ENCODE peak calls at places on chromosomes 11 and 22, in seven cellular contexts. One of them, this sample, is unnamed.

GRCh38 chr11:77519847-77520246 is 46.0 kb upstream of the PAK1 start:
- DNase-seq in mesenchymal stem cell: no peak
- DNase-seq in H9: peak
- DNase-seq in neuronal stem cell: no peak
- DNase-seq in H1: no peak
- DNase-seq in mesendoderm: no peak
- DNase-seq in trophoblast cell: no peak
- DNase-seq in this sample: no peak

GRCh38 chr11:74849525-74850391 is 99.1 kb downstream of the XRRA1 start:
- DNase-seq in mesenchymal stem cell: peak
- DNase-seq in H9: peak
- DNase-seq in neuronal stem cell: peak
- DNase-seq in H1: peak
- DNase-seq in mesendoderm: peak
- DNase-seq in trophoblast cell: no peak
- DNase-seq in this sample: peak

GRCh38 chr11:130486981-130487380 is 38.5 kb downstream of the ADAMTS15 start:
- DNase-seq in mesenchymal stem cell: no peak
- DNase-seq in H9: no peak
- DNase-seq in neuronal stem cell: no peak
- DNase-seq in H1: no peak
- DNase-seq in mesendoderm: no peak
- DNase-seq in trophoblast cell: no peak
- DNase-seq in this sample: no peak

GRCh38 chr22:47259990-47260389 is 497.5 kb downstream of the TBC1D22A start:
- DNase-seq in mesenchymal stem cell: no peak
- DNase-seq in H9: no peak
- DNase-seq in neuronal stem cell: no peak
- DNase-seq in H1: no peak
- DNase-seq in mesendoderm: no peak
- DNase-seq in trophoblast cell: no peak
- DNase-seq in this sample: no peak

GRCh38 chr11:11732116-11732515 is 109.7 kb upstream of the USP47 start:
- DNase-seq in mesenchymal stem cell: peak
- DNase-seq in H9: no peak
- DNase-seq in neuronal stem cell: no peak
- DNase-seq in H1: no peak
- DNase-seq in mesendoderm: no peak
- DNase-seq in trophoblast cell: no peak
- DNase-seq in this sample: peak

GRCh38 chr11:131033151-131033651 is 116.9 kb upstream of the SNX19 start:
- DNase-seq in mesenchymal stem cell: peak
- DNase-seq in H9: peak
- DNase-seq in neuronal stem cell: no peak
- DNase-seq in H1: no peak
- DNase-seq in mesendoderm: peak
- DNase-seq in trophoblast cell: peak
- DNase-seq in this sample: peak

GRCh38 chr22:27110985-27111451 is 453.6 kb downstream of the MIAT start:
- DNase-seq in mesenchymal stem cell: peak
- DNase-seq in H9: peak
- DNase-seq in neuronal stem cell: no peak
- DNase-seq in H1: no peak
- DNase-seq in mesendoderm: peak
- DNase-seq in trophoblast cell: no peak
- DNase-seq in this sample: peak

GRCh38 chr22:31062566-31063230 is 18.4 kb upstream of the SMTN start:
- DNase-seq in mesenchymal stem cell: no peak
- DNase-seq in H9: no peak
- DNase-seq in neuronal stem cell: no peak
- DNase-seq in H1: no peak
- DNase-seq in mesendoderm: no peak
- DNase-seq in trophoblast cell: no peak
- DNase-seq in this sample: no peak

GRCh38 chr22:37661160-37661924 is 2.8 kb downstream of the PDXP start:
- DNase-seq in mesenchymal stem cell: peak
- DNase-seq in H9: no peak
- DNase-seq in neuronal stem cell: no peak
- DNase-seq in H1: no peak
- DNase-seq in mesendoderm: peak
- DNase-seq in trophoblast cell: no peak
- DNase-seq in this sample: peak

GRCh38 chr11:7892751-7893356 is 38.2 kb downstream of the OR10A6 start:
- DNase-seq in mesenchymal stem cell: peak
- DNase-seq in H9: no peak
- DNase-seq in neuronal stem cell: peak
- DNase-seq in H1: no peak
- DNase-seq in mesendoderm: peak
- DNase-seq in trophoblast cell: peak
- DNase-seq in this sample: peak

GRCh38 chr22:31488346-31488883 is 1.2 kb downstream of the EIF4ENIF1 start:
- DNase-seq in mesenchymal stem cell: no peak
- DNase-seq in H9: no peak
- DNase-seq in neuronal stem cell: no peak
- DNase-seq in H1: no peak
- DNase-seq in mesendoderm: no peak
- DNase-seq in trophoblast cell: no peak
- DNase-seq in this sample: no peak

GRCh38 chr11:112453601-112454577 is 193.2 kb upstream of the PLET1 start:
- DNase-seq in mesenchymal stem cell: peak
- DNase-seq in H9: peak
- DNase-seq in neuronal stem cell: no peak
- DNase-seq in H1: peak
- DNase-seq in mesendoderm: peak
- DNase-seq in trophoblast cell: peak
- DNase-seq in this sample: peak

GRCh38 chr11:83147895-83148294 is 9.0 kb upstream of the PCF11 start:
- DNase-seq in mesenchymal stem cell: no peak
- DNase-seq in H9: no peak
- DNase-seq in neuronal stem cell: no peak
- DNase-seq in H1: no peak
- DNase-seq in mesendoderm: no peak
- DNase-seq in trophoblast cell: no peak
- DNase-seq in this sample: no peak

GRCh38 chr11:91860661-91861060 is 364.0 kb upstream of the FAT3 start:
- DNase-seq in mesenchymal stem cell: no peak
- DNase-seq in H9: no peak
- DNase-seq in neuronal stem cell: no peak
- DNase-seq in H1: no peak
- DNase-seq in mesendoderm: no peak
- DNase-seq in trophoblast cell: no peak
- DNase-seq in this sample: no peak

GRCh38 chr11:9280655-9281301 is 15.6 kb upstream of the DENND5A start:
- DNase-seq in mesenchymal stem cell: peak
- DNase-seq in H9: no peak
- DNase-seq in neuronal stem cell: no peak
- DNase-seq in H1: no peak
- DNase-seq in mesendoderm: no peak
- DNase-seq in trophoblast cell: no peak
- DNase-seq in this sample: peak

GRCh38 chr22:35421121-35421520 is 21.2 kb downstream of the MCM5 start:
- DNase-seq in mesenchymal stem cell: no peak
- DNase-seq in H9: peak
- DNase-seq in neuronal stem cell: no peak
- DNase-seq in H1: no peak
- DNase-seq in mesendoderm: peak
- DNase-seq in trophoblast cell: no peak
- DNase-seq in this sample: no peak

GRCh38 chr11:33557201-33557600 is 143.4 kb downstream of the C11orf91 start:
- DNase-seq in mesenchymal stem cell: no peak
- DNase-seq in H9: no peak
- DNase-seq in neuronal stem cell: no peak
- DNase-seq in H1: no peak
- DNase-seq in mesendoderm: peak
- DNase-seq in trophoblast cell: peak
- DNase-seq in this sample: peak

GRCh38 chr11:5818245-5818865 is 9.6 kb downstream of the OR52N2 start:
- DNase-seq in mesenchymal stem cell: peak
- DNase-seq in H9: no peak
- DNase-seq in neuronal stem cell: no peak
- DNase-seq in H1: no peak
- DNase-seq in mesendoderm: no peak
- DNase-seq in trophoblast cell: peak
- DNase-seq in this sample: no peak

GRCh38 chr11:58567889-58568512 is 7.7 kb downstream of the LPXN start:
- DNase-seq in mesenchymal stem cell: peak
- DNase-seq in H9: peak
- DNase-seq in neuronal stem cell: peak
- DNase-seq in H1: peak
- DNase-seq in mesendoderm: peak
- DNase-seq in trophoblast cell: peak
- DNase-seq in this sample: peak

GRCh38 chr11:26976389-26976788 is 17.5 kb upstream of the FIBIN start:
- DNase-seq in mesenchymal stem cell: peak
- DNase-seq in H9: no peak
- DNase-seq in neuronal stem cell: no peak
- DNase-seq in H1: no peak
- DNase-seq in mesendoderm: no peak
- DNase-seq in trophoblast cell: no peak
- DNase-seq in this sample: peak

GRCh38 chr11:71252782-71253730 is 679 bp upstream of the SHANK2 start:
- DNase-seq in mesenchymal stem cell: peak
- DNase-seq in H9: peak
- DNase-seq in neuronal stem cell: no peak
- DNase-seq in H1: no peak
- DNase-seq in mesendoderm: peak
- DNase-seq in trophoblast cell: peak
- DNase-seq in this sample: peak

GRCh38 chr11:102252339-102252891 is 64.9 kb upstream of the BIRC3 start:
- DNase-seq in mesenchymal stem cell: no peak
- DNase-seq in H9: no peak
- DNase-seq in neuronal stem cell: no peak
- DNase-seq in H1: no peak
- DNase-seq in mesendoderm: no peak
- DNase-seq in trophoblast cell: no peak
- DNase-seq in this sample: peak

GRCh38 chr11:110087820-110088534 is 5.2 kb upstream of the ZC3H12C start:
- DNase-seq in mesenchymal stem cell: peak
- DNase-seq in H9: no peak
- DNase-seq in neuronal stem cell: no peak
- DNase-seq in H1: no peak
- DNase-seq in mesendoderm: no peak
- DNase-seq in trophoblast cell: no peak
- DNase-seq in this sample: peak

GRCh38 chr11:65491614-65492386 is 7.0 kb upstream of the MALAT1 start:
- DNase-seq in mesenchymal stem cell: peak
- DNase-seq in H9: peak
- DNase-seq in neuronal stem cell: no peak
- DNase-seq in H1: no peak
- DNase-seq in mesendoderm: peak
- DNase-seq in trophoblast cell: peak
- DNase-seq in this sample: peak

GRCh38 chr11:8593455-8593854 is 573 bp downstream of the STK33 start:
- DNase-seq in mesenchymal stem cell: no peak
- DNase-seq in H9: no peak
- DNase-seq in neuronal stem cell: no peak
- DNase-seq in H1: no peak
- DNase-seq in mesendoderm: no peak
- DNase-seq in trophoblast cell: no peak
- DNase-seq in this sample: no peak

GRCh38 chr11:131065435-131066295 is 149.4 kb upstream of the SNX19 start:
- DNase-seq in mesenchymal stem cell: no peak
- DNase-seq in H9: no peak
- DNase-seq in neuronal stem cell: no peak
- DNase-seq in H1: no peak
- DNase-seq in mesendoderm: no peak
- DNase-seq in trophoblast cell: no peak
- DNase-seq in this sample: no peak

GRCh38 chr11:73194593-73194992 is 23.5 kb upstream of the P2RY2 start:
- DNase-seq in mesenchymal stem cell: no peak
- DNase-seq in H9: no peak
- DNase-seq in neuronal stem cell: no peak
- DNase-seq in H1: no peak
- DNase-seq in mesendoderm: no peak
- DNase-seq in trophoblast cell: peak
- DNase-seq in this sample: no peak

GRCh38 chr11:84685149-84685548 is 942.0 kb downstream of the DLG2 start:
- DNase-seq in mesenchymal stem cell: no peak
- DNase-seq in H9: no peak
- DNase-seq in neuronal stem cell: no peak
- DNase-seq in H1: no peak
- DNase-seq in mesendoderm: no peak
- DNase-seq in trophoblast cell: no peak
- DNase-seq in this sample: no peak

GRCh38 chr22:39662677-39663034 is 92.1 kb downstream of the CACNA1I start:
- DNase-seq in mesenchymal stem cell: no peak
- DNase-seq in H9: peak
- DNase-seq in neuronal stem cell: no peak
- DNase-seq in H1: peak
- DNase-seq in mesendoderm: peak
- DNase-seq in trophoblast cell: no peak
- DNase-seq in this sample: no peak

DNA sequence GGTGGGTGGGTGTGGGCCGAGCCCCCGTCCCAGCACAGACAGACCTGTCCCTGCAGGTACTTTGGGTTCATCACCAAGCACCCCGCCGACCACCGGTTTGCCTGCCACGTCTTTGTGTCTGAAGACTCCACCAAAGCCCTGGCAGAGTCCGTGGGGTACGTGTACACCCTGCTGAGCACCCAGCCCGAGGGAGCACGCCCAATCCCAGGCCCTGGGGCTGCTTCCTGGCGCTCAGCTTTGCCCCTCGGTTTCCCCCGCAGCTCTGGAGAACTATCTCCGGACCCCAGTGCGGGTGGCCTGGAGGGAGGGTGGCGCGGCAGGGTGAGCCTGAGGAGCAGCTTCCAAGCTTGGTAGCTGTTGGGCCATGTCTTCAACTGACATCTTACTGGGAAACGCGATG is 2.0 kb downstream of the FREY1 start:
- DNase-seq in mesenchymal stem cell: no peak
- DNase-seq in H9: no peak
- DNase-seq in neuronal stem cell: no peak
- DNase-seq in H1: no peak
- DNase-seq in mesendoderm: no peak
- DNase-seq in trophoblast cell: no peak
- DNase-seq in this sample: no peak
- H2BK120ac ChIP-seq in mesenchymal stem cell: no peak
- H2BK120ac ChIP-seq in H9: no peak
- H2BK120ac ChIP-seq in neuronal stem cell: no peak
- H2BK120ac ChIP-seq in H1: no peak
- H2BK120ac ChIP-seq in mesendoderm: no peak
- H2BK120ac ChIP-seq in trophoblast cell: no peak
- H2BK120ac ChIP-seq in this sample: no peak

GRCh38 chr11:19774817-19775600 is 62.4 kb downstream of the NAV2 start:
- DNase-seq in mesenchymal stem cell: no peak
- DNase-seq in H9: no peak
- DNase-seq in neuronal stem cell: no peak
- DNase-seq in H1: no peak
- DNase-seq in mesendoderm: no peak
- DNase-seq in trophoblast cell: no peak
- DNase-seq in this sample: peak
- H2BK120ac ChIP-seq in mesenchymal stem cell: no peak
- H2BK120ac ChIP-seq in H9: no peak
- H2BK120ac ChIP-seq in neuronal stem cell: no peak
- H2BK120ac ChIP-seq in H1: peak
- H2BK120ac ChIP-seq in mesendoderm: no peak
- H2BK120ac ChIP-seq in trophoblast cell: no peak
- H2BK120ac ChIP-seq in this sample: no peak

GRCh38 chr22:41284465-41284864 is 1.5 kb downstream of the RANGAP1 start:
- DNase-seq in mesenchymal stem cell: no peak
- DNase-seq in H9: no peak
- DNase-seq in neuronal stem cell: no peak
- DNase-seq in H1: no peak
- DNase-seq in mesendoderm: no peak
- DNase-seq in trophoblast cell: no peak
- DNase-seq in this sample: no peak
- H2BK120ac ChIP-seq in mesenchymal stem cell: no peak
- H2BK120ac ChIP-seq in H9: no peak
- H2BK120ac ChIP-seq in neuronal stem cell: no peak
- H2BK120ac ChIP-seq in H1: no peak
- H2BK120ac ChIP-seq in mesendoderm: no peak
- H2BK120ac ChIP-seq in trophoblast cell: no peak
- H2BK120ac ChIP-seq in this sample: peak

GRCh38 chr22:21641417-21641794 is 696 bp upstream of the SDF2L1 start:
- DNase-seq in mesenchymal stem cell: peak
- DNase-seq in H9: peak
- DNase-seq in neuronal stem cell: no peak
- DNase-seq in H1: no peak
- DNase-seq in mesendoderm: peak
- DNase-seq in trophoblast cell: peak
- DNase-seq in this sample: peak
- H2BK120ac ChIP-seq in mesenchymal stem cell: no peak
- H2BK120ac ChIP-seq in H9: no peak
- H2BK120ac ChIP-seq in neuronal stem cell: no peak
- H2BK120ac ChIP-seq in H1: no peak
- H2BK120ac ChIP-seq in mesendoderm: no peak
- H2BK120ac ChIP-seq in trophoblast cell: no peak
- H2BK120ac ChIP-seq in this sample: no peak

This sample was measured in IMR-90.